ENCODE peak calls at places on chromosome 21, in seven cellular contexts. E is Peyer's patch; N is CD8-positive, alpha-beta memory T cell; P is adipocyte; Y is IMR-90; V is esophagus squamous epithelium; R is mucosa of descending colon. Z is an unnamed sample. For H3K9me3, the result is how much of the 10 kb centered on the place peaks cover.

GRCh38 chr21:37710555-37711293 is 205.5 kb downstream of the KCNJ6 start:
- DNase-seq in E (no peak), N (no peak), P (no peak), Y (peak), V (no peak), R (no peak), Z (no peak)

GRCh38 chr21:20970691-20971090 is 27.5 kb upstream of the NCAM2 start:
- DNase-seq in E (no peak), N (no peak), P (no peak), Y (no peak), V (no peak), R (no peak), Z (no peak)

GRCh38 chr21:38498057-38498833 is at the start of gene ERG:
- DNase-seq in E (no peak), N (no peak), P (no peak), Y (no peak), V (no peak), R (no peak), Z (no peak)

GRCh38 chr21:45292399-45293213 is 4.9 kb upstream of the POFUT2 start:
- DNase-seq in E (peak), N (peak), P (peak), Y (peak), V (no peak), R (peak), Z (peak)

GRCh38 chr21:36859744-36860501 is 106.5 kb downstream of the HLCS start:
- DNase-seq in E (peak), N (no peak), P (no peak), Y (peak), V (no peak), R (peak), Z (no peak)

GRCh38 chr21:31684918-31685317 is 25.4 kb downstream of the SOD1 start:
- DNase-seq in E (no peak), N (no peak), P (no peak), Y (no peak), V (no peak), R (no peak), Z (no peak)

GRCh38 chr21:29104239-29104708 is 26.2 kb upstream of the MAP3K7CL start:
- DNase-seq in E (no peak), N (no peak), P (peak), Y (peak), V (no peak), R (no peak), Z (no peak)

GRCh38 chr21:33359446-33359845 is 34.7 kb downstream of the IFNAR1 start:
- DNase-seq in E (no peak), N (no peak), P (no peak), Y (no peak), V (no peak), R (no peak), Z (no peak)

GRCh38 chr21:42118901-42119300 is 47.8 kb downstream of the UMODL1 start:
- DNase-seq in E (no peak), N (peak), P (no peak), Y (peak), V (no peak), R (no peak), Z (no peak)

GRCh38 chr21:36465481-36465880 is 14.4 kb downstream of the CLDN14 start:
- DNase-seq in E (no peak), N (no peak), P (no peak), Y (no peak), V (no peak), R (no peak), Z (no peak)

GRCh38 chr21:32611471-32611997 is 643 bp downstream of the CFAP298 start:
- DNase-seq in E (peak), N (peak), P (peak), Y (peak), V (no peak), R (peak), Z (peak)

GRCh38 chr21:31136891-31137290 is 98.6 kb upstream of the KRTAP19-8 start:
- DNase-seq in E (no peak), N (no peak), P (no peak), Y (peak), V (no peak), R (no peak), Z (no peak)

GRCh38 chr21:28944296-28944695 is 48.4 kb downstream of the LTN1 start:
- DNase-seq in E (no peak), N (no peak), P (peak), Y (peak), V (no peak), R (no peak), Z (no peak)

GRCh38 chr21:45533731-45534571 is 8.3 kb downstream of the SLC19A1 start:
- DNase-seq in E (no peak), N (no peak), P (no peak), Y (no peak), V (no peak), R (peak), Z (peak)

GRCh38 chr21:28959367-28960099 is 33.1 kb downstream of the LTN1 start:
- DNase-seq in E (no peak), N (no peak), P (peak), Y (peak), V (no peak), R (no peak), Z (no peak)

GRCh38 chr21:36513430-36513829 is 33.5 kb upstream of the CLDN14 start:
- DNase-seq in E (no peak), N (no peak), P (no peak), Y (no peak), V (no peak), R (no peak), Z (no peak)

GRCh38 chr21:27382404-27382803 is 415.5 kb upstream of the ADAMTS5 start:
- DNase-seq in E (no peak), N (no peak), P (no peak), Y (peak), V (no peak), R (no peak), Z (no peak)
- H3K9me3 ChIP-seq in E (under half), N (under half), P (under half), Y (under half), V (under half), R (under half), Z (under half)

GRCh38 chr21:23249760-23250159 is 2251.6 kb downstream of the NCAM2 start:
- DNase-seq in E (no peak), N (no peak), P (no peak), Y (no peak), V (no peak), R (no peak), Z (no peak)
- H3K9me3 ChIP-seq in E (under half), N (under half), P (under half), Y (under half), V (under half), R (under half), Z (under half)

GRCh38 chr21:40318371-40318770 is 451.1 kb downstream of the PCP4 start:
- DNase-seq in E (no peak), N (no peak), P (no peak), Y (no peak), V (no peak), R (no peak), Z (no peak)
- H3K9me3 ChIP-seq in E (under half), N (under half), P (under half), Y (under half), V (under half), R (under half), Z (under half)

GRCh38 chr21:27423906-27424595 is 457.2 kb upstream of the ADAMTS5 start:
- DNase-seq in E (no peak), N (no peak), P (peak), Y (peak), V (no peak), R (no peak), Z (no peak)

GRCh38 chr21:27425172-27425571 is 458.3 kb upstream of the ADAMTS5 start:
- DNase-seq in E (no peak), N (no peak), P (no peak), Y (no peak), V (no peak), R (no peak), Z (no peak)

GRCh38 chr21:27423073-27423472 is 456.2 kb upstream of the ADAMTS5 start:
- DNase-seq in E (no peak), N (no peak), P (peak), Y (peak), V (no peak), R (no peak), Z (no peak)

GRCh38 chr21:27425574-27425973 is 458.7 kb upstream of the ADAMTS5 start:
- DNase-seq in E (no peak), N (no peak), P (peak), Y (peak), V (no peak), R (no peak), Z (no peak)

DNA sequence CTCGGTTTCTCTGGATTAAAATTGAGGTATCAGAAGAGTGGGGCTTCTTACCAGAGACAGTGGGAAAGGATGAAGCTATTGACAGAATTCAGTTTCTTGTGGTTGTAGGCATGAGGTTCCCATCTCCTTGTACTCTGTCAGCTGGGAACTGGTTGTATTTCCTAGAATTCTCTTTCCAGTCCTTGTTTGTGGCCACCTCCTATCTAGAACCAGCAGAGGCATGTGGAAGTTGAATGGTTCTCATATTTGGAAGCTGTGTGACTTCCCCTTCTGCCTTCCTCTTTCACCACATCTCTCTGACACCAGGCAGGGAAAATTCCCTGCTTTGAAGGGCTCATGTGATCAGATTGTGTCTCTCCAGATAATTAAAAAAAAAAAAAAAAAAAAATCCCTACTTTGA is 457.7 kb upstream of the ADAMTS5 start:
- DNase-seq in E (no peak), N (no peak), P (no peak), Y (peak), V (no peak), R (no peak), Z (no peak)
- H3K9me3 ChIP-seq in E (under half), N (under half), P (under half), Y (under half), V (under half), R (under half), Z (under half)

DNA sequence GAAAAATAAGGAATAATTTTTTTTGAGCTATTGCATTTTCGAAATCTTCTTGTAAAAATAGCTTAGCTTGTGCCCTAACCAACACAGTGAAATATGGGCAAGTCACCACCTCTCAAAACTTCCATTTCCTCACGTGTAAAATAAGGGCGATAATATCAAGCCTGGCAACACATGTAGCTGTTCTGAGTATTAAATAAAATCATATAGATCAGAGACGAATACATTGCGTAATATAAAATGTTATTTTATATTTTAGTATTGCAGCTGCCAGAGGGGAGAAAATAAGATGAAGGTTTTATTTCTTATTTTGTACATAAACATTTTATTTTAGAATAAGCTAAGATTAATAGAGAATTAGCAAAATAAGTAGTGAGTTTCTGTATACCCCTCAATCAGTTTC is 85.9 kb downstream of the C21orf91 start:
- DNase-seq in E (no peak), N (no peak), P (no peak), Y (no peak), V (no peak), R (no peak), Z (no peak)
- H3K9me3 ChIP-seq in E (under half), N (under half), P (under half), Y (under half), V (under half), R (under half), Z (under half)

Z was measured in T-helper 17 cell.